ENCODE peak calls at places on chromosomes 11 and 22, in six cellular contexts. W is iPS DF 6.9; B is naive B cell; Z is GM04503; K is activated CD4-positive, alpha-beta T cell treated with anti-CD3 and anti-CD28 coated beads for 1 hour; H is fibroblast of lung. V is an unnamed sample.

GRCh38 chr11:31940396-31941037 is 129.4 kb upstream of the PAX6 start:
- DNase-seq in Z (peak), B (no peak), W (no peak), K (no peak), H (peak), V (no peak)

GRCh38 chr11:30984442-30984816 is 385.1 kb downstream of the DCDC1 start:
- DNase-seq in Z (no peak), K (no peak), B (no peak), H (peak), W (no peak), V (peak)

GRCh38 chr22:18112440-18112839 is 1.8 kb downstream of the TUBA8 start:
- DNase-seq in K (no peak), W (no peak), H (no peak), B (no peak), Z (no peak), V (no peak)

GRCh38 chr22:46501701-46502100 is 35.7 kb downstream of the CELSR1 start:
- DNase-seq in K (no peak), B (no peak), Z (no peak), H (peak), W (no peak), V (peak)

GRCh38 chr22:33082221-33082620 is 24.0 kb upstream of the SYN3 start:
- DNase-seq in Z (no peak), B (no peak), K (no peak), W (no peak), H (no peak), V (no peak)

GRCh38 chr11:35246725-35247124 is 107.8 kb downstream of the CD44 start:
- DNase-seq in H (no peak), Z (peak), K (no peak), W (no peak), B (no peak), V (no peak)

GRCh38 chr22:29108137-29108536 is 35.3 kb downstream of the KREMEN1 start:
- DNase-seq in H (no peak), B (no peak), Z (no peak), W (no peak), K (no peak), V (peak)

GRCh38 chr11:115504279-115505158 is at the start of gene CADM1:
- DNase-seq in W (peak), K (peak), B (no peak), H (peak), Z (peak), V (peak)

GRCh38 chr22:49767355-49768062 is 60.2 kb downstream of the BRD1 start:
- DNase-seq in Z (no peak), W (peak), K (peak), H (peak), B (peak), V (peak)

GRCh38 chr11:78365381-78365792 is 52.2 kb downstream of the GAB2 start:
- DNase-seq in H (no peak), B (no peak), Z (peak), K (no peak), W (peak), V (no peak)

GRCh38 chr22:32926600-32926999 is 125.1 kb downstream of the TIMP3 start:
- DNase-seq in Z (no peak), H (peak), W (peak), B (no peak), K (no peak), V (no peak)

GRCh38 chr11:16182553-16182952 is 173.8 kb downstream of the SOX6 start:
- DNase-seq in K (no peak), H (no peak), Z (no peak), W (no peak), B (no peak), V (no peak)

GRCh38 chr11:20013346-20014066 is 146.8 kb downstream of the DBX1 start:
- DNase-seq in H (no peak), W (no peak), Z (no peak), B (no peak), K (no peak), V (no peak)

GRCh38 chr11:128610765-128611617 is 23.6 kb upstream of the ETS1 start:
- DNase-seq in H (no peak), W (no peak), B (peak), Z (no peak), K (peak), V (no peak)

GRCh38 chr11:120102862-120103118 is 35.1 kb downstream of the TRIM29 start:
- DNase-seq in K (no peak), B (no peak), Z (no peak), W (no peak), H (no peak), V (no peak)

GRCh38 chr11:12224537-12224893 is 114.1 kb downstream of the MICAL2 start:
- DNase-seq in Z (no peak), B (peak), W (no peak), H (peak), K (peak), V (peak)

GRCh38 chr11:128336203-128336602 is 251.2 kb downstream of the ETS1 start:
- DNase-seq in B (no peak), Z (no peak), W (no peak), H (peak), K (no peak), V (peak)

GRCh38 chr22:43110444-43110926 is at the start of gene BIK:
- DNase-seq in K (peak), H (peak), B (peak), Z (no peak), W (no peak), V (no peak)

GRCh38 chr11:8766993-8767374 is 84.4 kb downstream of the RPL27A start:
- DNase-seq in H (no peak), W (no peak), B (no peak), Z (no peak), K (no peak), V (no peak)

GRCh38 chr11:116885951-116886629 is 48.7 kb upstream of the APOA1 start:
- DNase-seq in Z (no peak), W (no peak), K (no peak), B (no peak), H (peak), V (peak)

GRCh38 chr22:29765905-29766631 is 739 bp downstream of the ZMAT5 start:
- DNase-seq in B (peak), H (no peak), K (no peak), Z (no peak), W (no peak), V (no peak)

GRCh38 chr22:48654492-48654891 is 1173.2 kb downstream of the BRD1 start:
- DNase-seq in B (no peak), K (no peak), Z (no peak), H (peak), W (no peak), V (peak)

GRCh38 chr11:63760487-63761079 is 8.0 kb downstream of the ZFTA start:
- DNase-seq in W (no peak), H (no peak), K (no peak), B (no peak), Z (no peak), V (no peak)

GRCh38 chr11:105447936-105448702 is 161.8 kb upstream of the GRIA4 start:
- DNase-seq in H (no peak), B (no peak), K (no peak), Z (no peak), W (no peak), V (no peak)

GRCh38 chr22:49838771-49839717 is 11.4 kb upstream of the BRD1 start:
- DNase-seq in H (no peak), W (no peak), K (peak), B (peak), Z (no peak), V (no peak)

GRCh38 chr22:32625985-32626384 is 151.4 kb downstream of the FBXO7 start:
- DNase-seq in W (no peak), K (no peak), B (no peak), H (peak), Z (no peak), V (no peak)

GRCh38 chr11:113114452-113115027 is 153.3 kb downstream of the NCAM1 start:
- DNase-seq in B (no peak), K (no peak), Z (peak), W (no peak), H (peak), V (peak)

GRCh38 chr11:131092469-131092868 is 176.2 kb upstream of the SNX19 start:
- DNase-seq in Z (no peak), B (no peak), W (no peak), K (no peak), H (no peak), V (no peak)

GRCh38 chr22:19619144-19620009 is 94.9 kb upstream of the SEPTIN5 start:
- DNase-seq in Z (no peak), B (peak), W (no peak), H (no peak), K (no peak), V (no peak)

GRCh38 chr22:30180616-30181015 is 65.9 kb downstream of the LIF start:
- DNase-seq in W (no peak), K (no peak), H (no peak), B (no peak), Z (no peak), V (no peak)

GRCh38 chr11:79414644-79415317 is 26.0 kb downstream of the TENM4 start:
- DNase-seq in H (peak), K (no peak), W (no peak), Z (no peak), B (no peak), V (no peak)

GRCh38 chr22:37431811-37432707 is 4.8 kb upstream of the ELFN2 start:
- DNase-seq in Z (peak), W (no peak), K (no peak), B (no peak), H (peak), V (peak)

GRCh38 chr11:105092255-105093239 is 47.0 kb downstream of the CARD18 start:
- DNase-seq in H (no peak), B (no peak), K (no peak), W (no peak), Z (no peak), V (peak)

GRCh38 chr11:8105666-8106065 is 24.7 kb downstream of the TUB start:
- DNase-seq in K (no peak), H (no peak), B (no peak), W (no peak), Z (no peak), V (no peak)

V was measured in stromal cell of bone marrow.